ENCODE peak calls at places on chromosomes 6 and 20, in seven cellular contexts. F, B, C, U, W, N and H are unnamed samples.

GRCh38 chr6:87700729-87701675 is 1.0 kb downstream of the AKIRIN2 start:
- DNase-seq in F (peak; percentile 35), B (peak; percentile 66), C (peak; percentile 51), U (peak; percentile 74), W (peak; percentile 55), N (peak; percentile 39), H (no peak)

GRCh38 chr6:23654745-23655144 is 471.3 kb upstream of the NRSN1 start:
- DNase-seq in F (peak; percentile 73), B (no peak), C (no peak), U (no peak), W (no peak), N (peak; percentile 83), H (no peak)

GRCh38 chr6:25627001-25627400 is 25.0 kb upstream of the SCGN start:
- DNase-seq in F (no peak), B (no peak), C (no peak), U (no peak), W (no peak), N (no peak), H (no peak)

GRCh38 chr6:100573169-100573568 is 108.4 kb upstream of the SIM1 start:
- DNase-seq in F (no peak), B (no peak), C (peak; percentile 61), U (no peak), W (peak; percentile 18), N (no peak), H (no peak)

GRCh38 chr6:28295326-28295725 is 14.0 kb downstream of the PGBD1 start:
- DNase-seq in F (no peak), B (no peak), C (no peak), U (no peak), W (no peak), N (no peak), H (no peak)

GRCh38 chr20:49287555-49288249 is 9.8 kb upstream of the ZNFX1 start:
- DNase-seq in F (no peak), B (no peak), C (peak; percentile 70), U (no peak), W (no peak), N (no peak), H (no peak)

GRCh38 chr20:33653900-33654596 is 8.1 kb upstream of the C20orf144 start:
- DNase-seq in F (peak; percentile 87), B (peak; percentile 89), C (no peak), U (no peak), W (no peak), N (peak; percentile 94), H (no peak)

GRCh38 chr6:146189131-146189530 is 160.3 kb downstream of the GRM1 start:
- DNase-seq in F (no peak), B (no peak), C (no peak), U (no peak), W (no peak), N (no peak), H (no peak)

GRCh38 chr6:49915035-49915434 is 48.7 kb upstream of the CRISP1 start:
- DNase-seq in F (no peak), B (no peak), C (no peak), U (peak; percentile 13), W (peak; percentile 33), N (no peak), H (no peak)

GRCh38 chr20:18678599-18678998 is 90.7 kb downstream of the DTD1 start:
- DNase-seq in F (no peak), B (no peak), C (no peak), U (no peak), W (no peak), N (no peak), H (no peak)

GRCh38 chr6:13120483-13121482 is 207.6 kb downstream of the TBC1D7 start:
- DNase-seq in F (no peak), B (no peak), C (peak; percentile 7), U (no peak), W (peak; percentile 52), N (no peak), H (no peak)

GRCh38 chr6:33190504-33191107 is 1.7 kb downstream of the COL11A2 start:
- DNase-seq in F (no peak), B (no peak), C (no peak), U (no peak), W (no peak), N (no peak), H (no peak)

GRCh38 chr6:47168176-47168575 is 126.0 kb upstream of the ADGRF1 start:
- DNase-seq in F (peak; percentile 18), B (peak; percentile 40), C (peak; percentile 96), U (peak; percentile 70), W (no peak), N (no peak), H (peak; percentile 96)

GRCh38 chr6:116278853-116279231 is 888 bp downstream of the TSPYL1 start:
- DNase-seq in F (no peak), B (peak; percentile 35), C (peak; percentile 67), U (peak; percentile 36), W (no peak), N (peak; percentile 52), H (no peak)

GRCh38 chr6:104954091-104954797 is 2.7 kb upstream of the LIN28B start:
- DNase-seq in F (no peak), B (no peak), C (no peak), U (no peak), W (peak; percentile 49), N (no peak), H (no peak)

GRCh38 chr20:5654557-5654956 is 95.6 kb upstream of the SHLD1 start:
- DNase-seq in F (no peak), B (no peak), C (peak; percentile 87), U (no peak), W (no peak), N (no peak), H (peak; percentile 62)

GRCh38 chr20:31822421-31823330 is 3.5 kb downstream of the MYLK2 start:
- DNase-seq in F (peak; percentile 73), B (peak; percentile 80), C (peak; percentile 77), U (peak; percentile 81), W (peak; percentile 89), N (peak; percentile 66), H (no peak)

GRCh38 chr6:11126876-11127275 is 15.4 kb upstream of the ERVFRD-1 start:
- DNase-seq in F (no peak), B (no peak), C (no peak), U (no peak), W (no peak), N (peak; percentile 10), H (no peak)

GRCh38 chr6:165729307-165729936 is 66.4 kb upstream of the PDE10A start:
- DNase-seq in F (peak; percentile 39), B (no peak), C (peak; percentile 56), U (no peak), W (peak; percentile 49), N (peak; percentile 54), H (no peak)

GRCh38 chr20:4437131-4437530 is 284.6 kb upstream of the PRND start:
- DNase-seq in F (no peak), B (no peak), C (no peak), U (no peak), W (no peak), N (no peak), H (no peak)

GRCh38 chr6:27582928-27583725 is 110.2 kb upstream of the ZNF184 start:
- DNase-seq in F (no peak), B (no peak), C (peak; percentile 70), U (no peak), W (peak; percentile 58), N (peak; percentile 32), H (no peak)

GRCh38 chr6:7557652-7558051 is 16.2 kb downstream of the DSP start:
- DNase-seq in F (no peak), B (no peak), C (no peak), U (no peak), W (no peak), N (no peak), H (no peak)

DNA sequence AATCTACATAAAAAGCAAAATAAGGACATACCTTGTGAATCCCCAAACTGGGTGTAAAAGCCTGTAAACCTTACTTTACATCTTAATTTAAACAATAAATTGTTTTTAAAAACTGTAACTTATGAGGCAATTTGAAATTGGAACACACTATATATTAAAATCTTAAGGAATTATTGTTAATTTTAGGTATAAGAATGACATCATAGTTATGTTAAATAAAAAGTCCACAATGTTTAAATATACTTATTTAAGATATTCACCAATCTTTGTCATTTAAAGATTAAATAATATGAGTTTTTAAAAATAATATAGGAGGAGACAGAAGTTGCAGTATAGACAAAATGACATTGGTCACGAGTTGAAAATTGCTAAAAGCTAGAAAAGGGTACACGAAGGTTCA is 621.9 kb upstream of the POU3F2 start:
- DNase-seq in F (no peak), B (no peak), C (no peak), U (no peak), W (no peak), N (no peak), H (no peak)
- TF ChIP-seq CTCF in F (no peak), B (no peak), C (no peak), U (no peak), W (no peak), N (no peak), H (no peak)

GRCh38 chr20:63497138-63497945 is 1.5 kb downstream of the EEF1A2 start:
- DNase-seq in F (no peak), B (no peak), C (no peak), U (peak; percentile 64), W (no peak), N (no peak), H (no peak)
- H3K4me3 ChIP-seq in F (no peak overlapping the region), B (no peak overlapping the region), C (peak overlapping the region; percentile 92), U (peak overlapping the region; percentile 67), W (no peak overlapping the region), N (no peak overlapping the region), H (no peak overlapping the region)

GRCh38 chr20:51062065-51062464 is 39.2 kb upstream of the KCNG1 start:
- DNase-seq in F (no peak), B (no peak), C (peak; percentile 16), U (no peak), W (no peak), N (no peak), H (no peak)

GRCh38 chr20:51064160-51064559 is 41.3 kb upstream of the KCNG1 start:
- DNase-seq in F (no peak), B (no peak), C (no peak), U (no peak), W (no peak), N (no peak), H (no peak)

GRCh38 chr20:51065615-51066014 is 42.7 kb upstream of the KCNG1 start:
- DNase-seq in F (no peak), B (no peak), C (no peak), U (no peak), W (no peak), N (no peak), H (no peak)

GRCh38 chr20:51070635-51071034 is 47.7 kb upstream of the KCNG1 start:
- DNase-seq in F (no peak), B (no peak), C (no peak), U (no peak), W (no peak), N (no peak), H (no peak)

GRCh38 chr20:51067792-51068191 is 44.9 kb upstream of the KCNG1 start:
- DNase-seq in F (no peak), B (no peak), C (peak; percentile 45), U (no peak), W (no peak), N (no peak), H (no peak)
- H3K27me3 ChIP-seq in F (peaks cover 31% of the 10 kb centered on the region), B (no peaks in the 10 kb centered on the region), C (no peaks in the 10 kb centered on the region), U (peaks cover 18% of the 10 kb centered on the region), W (no peaks in the 10 kb centered on the region), N (no peaks in the 10 kb centered on the region), H (peaks cover 9% of the 10 kb centered on the region)

GRCh38 chr20:38790210-38791053 is 15.1 kb upstream of the PPP1R16B start:
- DNase-seq in F (no peak), B (no peak), C (peak; percentile 66), U (no peak), W (peak; percentile 79), N (no peak), H (no peak)
- TF ChIP-seq CTCF in F (peak; percentile 73), B (peak; percentile 50), C (peak; percentile 66), U (peak; percentile 51), W (peak; percentile 77), N (peak; percentile 50), H (peak; percentile 37)